ENCODE peak calls at places on chromosomes 4 and X, in seven cellular contexts. One of them, this sample, is unnamed. For H3K4me1, the result is how much of the 10 kb centered on the place peaks cover.

GRCh38 chr4:176333076-176333475 is 13.3 kb downstream of the SPCS3 start:
- DNase-seq in tibial artery: no peak
- DNase-seq in naive thymus-derived CD4-positive, alpha-beta T cell: no peak
- DNase-seq in lower lobe of right lung: no peak
- DNase-seq in right cardiac atrium: no peak
- DNase-seq in stomach: no peak
- DNase-seq in left lung: no peak
- DNase-seq in this sample: no peak

GRCh38 chr4:121998024-121998423 is 46.2 kb upstream of the TRPC3 start:
- DNase-seq in stomach: no peak
- DNase-seq in tibial artery: no peak
- DNase-seq in lower lobe of right lung: no peak
- DNase-seq in left lung: no peak
- DNase-seq in naive thymus-derived CD4-positive, alpha-beta T cell: no peak
- DNase-seq in right cardiac atrium: no peak
- DNase-seq in this sample: no peak

GRCh38 chrX:6679550-6679949 is 144.6 kb upstream of the VCX3A start:
- DNase-seq in naive thymus-derived CD4-positive, alpha-beta T cell: no peak
- DNase-seq in right cardiac atrium: no peak
- DNase-seq in tibial artery: no peak
- DNase-seq in left lung: no peak
- DNase-seq in stomach: no peak
- DNase-seq in lower lobe of right lung: no peak
- DNase-seq in this sample: no peak

GRCh38 chr4:101328063-101328602 is 19.2 kb downstream of the PPP3CA start:
- DNase-seq in right cardiac atrium: no peak
- DNase-seq in lower lobe of right lung: no peak
- DNase-seq in naive thymus-derived CD4-positive, alpha-beta T cell: no peak
- DNase-seq in left lung: no peak
- DNase-seq in stomach: no peak
- DNase-seq in tibial artery: no peak
- DNase-seq in this sample: no peak

GRCh38 chr4:55346851-55347255 is 811 bp downstream of the SRD5A3 start:
- DNase-seq in stomach: no peak
- DNase-seq in tibial artery: no peak
- DNase-seq in lower lobe of right lung: no peak
- DNase-seq in left lung: no peak
- DNase-seq in naive thymus-derived CD4-positive, alpha-beta T cell: no peak
- DNase-seq in right cardiac atrium: peak
- DNase-seq in this sample: peak

GRCh38 chr4:174999407-174999806 is 81.2 kb downstream of the ADAM29 start:
- DNase-seq in tibial artery: no peak
- DNase-seq in lower lobe of right lung: no peak
- DNase-seq in stomach: no peak
- DNase-seq in left lung: no peak
- DNase-seq in naive thymus-derived CD4-positive, alpha-beta T cell: no peak
- DNase-seq in right cardiac atrium: no peak
- DNase-seq in this sample: no peak

GRCh38 chr4:107666134-107666533 is 53.9 kb downstream of the PAPSS1 start:
- DNase-seq in tibial artery: no peak
- DNase-seq in lower lobe of right lung: no peak
- DNase-seq in right cardiac atrium: no peak
- DNase-seq in naive thymus-derived CD4-positive, alpha-beta T cell: no peak
- DNase-seq in left lung: no peak
- DNase-seq in stomach: no peak
- DNase-seq in this sample: no peak

GRCh38 chr4:73452953-73453700 is 17.1 kb downstream of the AFP start:
- DNase-seq in naive thymus-derived CD4-positive, alpha-beta T cell: no peak
- DNase-seq in tibial artery: no peak
- DNase-seq in right cardiac atrium: no peak
- DNase-seq in left lung: no peak
- DNase-seq in stomach: no peak
- DNase-seq in lower lobe of right lung: no peak
- DNase-seq in this sample: no peak

GRCh38 chrX:152600853-152601635 is 36.7 kb upstream of the GABRQ start:
- DNase-seq in lower lobe of right lung: no peak
- DNase-seq in left lung: no peak
- DNase-seq in tibial artery: no peak
- DNase-seq in right cardiac atrium: no peak
- DNase-seq in naive thymus-derived CD4-positive, alpha-beta T cell: no peak
- DNase-seq in stomach: no peak
- DNase-seq in this sample: no peak

GRCh38 chrX:19372170-19373033 is 28.7 kb downstream of the PDHA1 start:
- DNase-seq in stomach: peak
- DNase-seq in naive thymus-derived CD4-positive, alpha-beta T cell: peak
- DNase-seq in right cardiac atrium: peak
- DNase-seq in tibial artery: peak
- DNase-seq in left lung: peak
- DNase-seq in lower lobe of right lung: peak
- DNase-seq in this sample: peak

GRCh38 chrX:9746148-9746880 is 19.3 kb downstream of the GPR143 start:
- DNase-seq in lower lobe of right lung: no peak
- DNase-seq in right cardiac atrium: no peak
- DNase-seq in naive thymus-derived CD4-positive, alpha-beta T cell: no peak
- DNase-seq in stomach: no peak
- DNase-seq in tibial artery: no peak
- DNase-seq in left lung: no peak
- DNase-seq in this sample: no peak

GRCh38 chrX:1717326-1717725 is 102.5 kb downstream of the ASMT start:
- DNase-seq in right cardiac atrium: no peak
- DNase-seq in stomach: no peak
- DNase-seq in left lung: no peak
- DNase-seq in naive thymus-derived CD4-positive, alpha-beta T cell: no peak
- DNase-seq in lower lobe of right lung: no peak
- DNase-seq in tibial artery: no peak
- DNase-seq in this sample: no peak

DNA sequence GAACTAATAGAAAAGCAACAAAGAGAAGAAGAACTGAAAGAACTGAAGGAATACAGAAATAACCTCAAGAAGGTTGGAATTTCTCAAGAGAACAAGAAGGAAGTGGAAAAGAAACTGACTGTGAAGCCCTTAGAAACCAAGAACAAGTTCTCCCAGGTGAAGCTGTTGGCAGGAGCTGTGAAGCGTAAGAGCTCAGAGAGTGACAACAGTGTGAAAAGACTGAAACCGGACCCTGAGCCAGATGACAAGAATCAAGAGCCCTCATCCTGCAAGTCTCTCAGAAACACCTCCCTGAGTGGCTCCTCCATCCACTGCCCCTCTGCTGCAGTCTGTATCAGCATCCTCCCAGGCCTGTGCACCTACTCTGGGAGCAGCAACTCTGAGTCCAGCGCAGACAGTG is 8.4 kb upstream of the FHDC1 start:
- DNase-seq in left lung: no peak
- DNase-seq in lower lobe of right lung: no peak
- DNase-seq in naive thymus-derived CD4-positive, alpha-beta T cell: no peak
- DNase-seq in right cardiac atrium: no peak
- DNase-seq in tibial artery: no peak
- DNase-seq in stomach: no peak
- DNase-seq in this sample: no peak
- H3K4me1 ChIP-seq in left lung: under half
- H3K4me1 ChIP-seq in lower lobe of right lung: under half
- H3K4me1 ChIP-seq in naive thymus-derived CD4-positive, alpha-beta T cell: under half
- H3K4me1 ChIP-seq in right cardiac atrium: under half
- H3K4me1 ChIP-seq in tibial artery: under half
- H3K4me1 ChIP-seq in stomach: under half
- H3K4me1 ChIP-seq in this sample: under half

DNA sequence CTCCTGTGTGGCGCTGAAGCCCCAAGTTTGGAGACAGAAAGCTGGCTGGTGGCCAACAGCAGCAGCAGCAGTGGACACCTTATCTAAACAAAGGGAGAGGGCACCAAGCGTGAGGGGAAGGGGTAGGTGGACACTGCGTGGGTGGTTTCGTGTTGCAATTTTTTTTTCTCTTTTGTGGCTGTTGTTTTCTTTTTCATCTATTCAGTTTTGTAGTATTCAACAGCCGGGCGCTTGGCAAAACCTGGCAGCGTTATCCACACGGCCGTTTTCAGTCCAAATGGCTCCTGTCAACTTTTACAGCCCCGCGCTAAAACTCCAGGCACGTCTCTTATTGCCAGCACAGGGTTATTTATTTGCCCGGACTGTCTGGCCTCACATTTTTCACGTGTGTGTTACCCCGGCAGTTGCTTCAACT is 192.3 kb downstream of the BCOR start:
- DNase-seq in lower lobe of right lung: no peak
- DNase-seq in stomach: no peak
- DNase-seq in naive thymus-derived CD4-positive, alpha-beta T cell: no peak
- DNase-seq in tibial artery: no peak
- DNase-seq in left lung: no peak
- DNase-seq in right cardiac atrium: no peak
- DNase-seq in this sample: peak
- H3K4me3 ChIP-seq in lower lobe of right lung: no peak
- H3K4me3 ChIP-seq in stomach: no peak
- H3K4me3 ChIP-seq in naive thymus-derived CD4-positive, alpha-beta T cell: no peak
- H3K4me3 ChIP-seq in tibial artery: peak
- H3K4me3 ChIP-seq in left lung: no peak
- H3K4me3 ChIP-seq in right cardiac atrium: no peak
- H3K4me3 ChIP-seq in this sample: no peak

GRCh38 chrX:39941332-39941920 is 156.3 kb downstream of the BCOR start:
- DNase-seq in left lung: no peak
- DNase-seq in naive thymus-derived CD4-positive, alpha-beta T cell: no peak
- DNase-seq in right cardiac atrium: no peak
- DNase-seq in tibial artery: no peak
- DNase-seq in lower lobe of right lung: no peak
- DNase-seq in stomach: no peak
- DNase-seq in this sample: no peak
- H3K4me1 ChIP-seq in left lung: under half
- H3K4me1 ChIP-seq in naive thymus-derived CD4-positive, alpha-beta T cell: under half
- H3K4me1 ChIP-seq in right cardiac atrium: under half
- H3K4me1 ChIP-seq in tibial artery: under half
- H3K4me1 ChIP-seq in lower lobe of right lung: under half
- H3K4me1 ChIP-seq in stomach: under half
- H3K4me1 ChIP-seq in this sample: under half

DNA sequence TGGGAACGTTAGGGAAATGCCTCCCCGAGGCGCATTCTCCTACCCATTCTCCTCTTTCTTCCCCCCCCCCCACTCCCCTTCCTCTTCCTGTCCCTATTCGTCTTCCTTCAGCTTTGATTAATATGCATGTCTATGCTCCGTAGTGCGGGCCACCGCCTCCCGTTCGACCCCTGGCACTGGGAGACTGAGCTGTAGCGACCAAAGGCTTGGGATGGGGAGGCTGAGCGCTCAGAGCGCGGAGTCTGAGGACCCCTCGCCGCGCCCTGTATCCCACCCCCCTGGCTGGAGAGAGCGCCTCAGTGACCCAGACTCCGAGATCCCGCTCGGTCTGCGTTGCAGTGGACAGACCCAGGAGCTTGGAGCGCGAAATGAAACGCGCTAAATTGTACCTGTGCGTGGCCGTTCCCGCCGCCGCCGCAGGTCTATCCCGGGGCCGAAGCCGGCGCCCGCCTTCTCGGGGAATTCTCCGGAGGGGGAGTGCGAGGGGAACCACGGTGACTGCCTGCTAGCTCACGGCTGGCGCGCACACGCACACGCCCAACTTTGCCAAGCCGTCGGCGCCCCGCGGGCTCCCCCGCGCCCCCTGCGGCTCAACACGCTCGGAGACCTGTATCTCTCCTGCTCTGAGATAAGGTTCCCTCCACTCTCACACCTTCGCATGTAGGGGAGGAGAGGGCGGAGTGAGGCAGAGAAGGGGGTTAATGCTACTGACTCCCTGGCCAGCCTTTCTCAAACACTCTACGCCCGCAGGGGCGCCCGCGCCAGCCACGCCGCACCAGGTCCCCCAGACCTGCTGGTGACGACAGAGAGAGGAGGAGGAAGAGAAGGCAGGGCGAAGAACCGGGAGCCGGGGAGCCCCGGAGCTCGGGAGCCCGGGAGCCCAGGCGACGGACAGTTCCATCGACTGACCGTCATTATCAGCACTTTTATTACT is 1.5 kb upstream of the PTCHD1 start:
- DNase-seq in left lung: no peak
- DNase-seq in stomach: no peak
- DNase-seq in right cardiac atrium: peak
- DNase-seq in tibial artery: no peak
- DNase-seq in lower lobe of right lung: no peak
- DNase-seq in naive thymus-derived CD4-positive, alpha-beta T cell: no peak
- DNase-seq in this sample: no peak
- H3K4me3 ChIP-seq in left lung: peak
- H3K4me3 ChIP-seq in stomach: peak
- H3K4me3 ChIP-seq in right cardiac atrium: peak
- H3K4me3 ChIP-seq in tibial artery: peak
- H3K4me3 ChIP-seq in lower lobe of right lung: peak
- H3K4me3 ChIP-seq in naive thymus-derived CD4-positive, alpha-beta T cell: no peak
- H3K4me3 ChIP-seq in this sample: no peak

This sample was measured in pancreas.